ENCODE peak calls at places on chromosomes 12 and 14, in five cellular contexts. A, R, U, L and Z are unnamed samples.

GRCh38 chr14:89665262-89665661 is 248.2 kb upstream of the FOXN3 start:
- DNase-seq in A (no peak), R (no peak), U (no peak), L (no peak), Z (no peak)

GRCh38 chr12:132336451-132337413 is 7.3 kb upstream of the GALNT9 start:
- DNase-seq in A (no peak), R (peak; percentile 45), U (no peak), L (no peak), Z (no peak)

GRCh38 chr12:4909397-4909733 is 340 bp upstream of the KCNA1 start:
- DNase-seq in A (no peak), R (peak; percentile 19), U (no peak), L (no peak), Z (peak; percentile 30)

GRCh38 chr12:116381744-116382455 is 104.4 kb upstream of the MED13L start:
- DNase-seq in A (peak; percentile 96), R (no peak), U (no peak), L (no peak), Z (no peak)

GRCh38 chr12:108597559-108598471 is at the start of gene TMEM119:
- DNase-seq in A (no peak), R (no peak), U (no peak), L (no peak), Z (no peak)

GRCh38 chr14:105861985-105862465 is 335.6 kb downstream of the TMEM121 start:
- DNase-seq in A (no peak), R (no peak), U (no peak), L (no peak), Z (no peak)

GRCh38 chr14:61860294-61860918 is 98.2 kb downstream of the SNAPC1 start:
- DNase-seq in A (peak; percentile 71), R (no peak), U (peak; percentile 66), L (peak; percentile 7), Z (no peak)

GRCh38 chr12:6056406-6057211 is 67.9 kb downstream of the VWF start:
- DNase-seq in A (no peak), R (no peak), U (no peak), L (peak; percentile 10), Z (no peak)

GRCh38 chr14:95056476-95056875 is 100.9 kb downstream of the DICER1 start:
- DNase-seq in A (no peak), R (no peak), U (peak; percentile 41), L (peak; percentile 92), Z (no peak)

GRCh38 chr12:2615665-2616387 is 178.9 kb upstream of the FKBP4 start:
- DNase-seq in A (peak; percentile 82), R (no peak), U (no peak), L (no peak), Z (no peak)

GRCh38 chr12:82517027-82517426 is 158.7 kb downstream of the METTL25 start:
- DNase-seq in A (peak; percentile 46), R (no peak), U (peak; percentile 23), L (no peak), Z (no peak)

GRCh38 chr14:102699416-102700110 is 77.7 kb upstream of the TRAF3 start:
- DNase-seq in A (no peak), R (no peak), U (no peak), L (no peak), Z (no peak)

GRCh38 chr12:103785243-103786031 is 55.6 kb downstream of the NT5DC3 start:
- DNase-seq in A (no peak), R (no peak), U (no peak), L (no peak), Z (no peak)

GRCh38 chr14:28875937-28876910 is 109.6 kb downstream of the FOXG1 start:
- DNase-seq in A (no peak), R (no peak), U (no peak), L (peak; percentile 97), Z (no peak)

GRCh38 chr12:130878193-130879185 is 6.6 kb downstream of the RAN start:
- DNase-seq in A (no peak), R (no peak), U (no peak), L (no peak), Z (no peak)

GRCh38 chr14:34243401-34243800 is 218.6 kb downstream of the SPTSSA start:
- DNase-seq in A (no peak), R (no peak), U (no peak), L (no peak), Z (no peak)

GRCh38 chr14:92525318-92526095 is 11.9 kb downstream of the RIN3 start:
- DNase-seq in A (no peak), R (no peak), U (no peak), L (no peak), Z (no peak)

GRCh38 chr14:79551591-79551990 is 659.7 kb downstream of the DIO2 start:
- DNase-seq in A (no peak), R (no peak), U (no peak), L (peak; percentile 74), Z (no peak)

GRCh38 chr12:54980341-54980740 is 4.2 kb downstream of the TESPA1 start:
- DNase-seq in A (no peak), R (no peak), U (no peak), L (no peak), Z (no peak)

GRCh38 chr14:50425816-50426215 is 29.1 kb upstream of the CDKL1 start:
- DNase-seq in A (peak; percentile 86), R (no peak), U (no peak), L (no peak), Z (no peak)

GRCh38 chr12:55771736-55772135 is 28.8 kb downstream of the GDF11 start:
- DNase-seq in A (no peak), R (no peak), U (no peak), L (no peak), Z (no peak)

GRCh38 chr14:75119056-75119455 is 7.8 kb downstream of the NEK9 start:
- DNase-seq in A (peak; percentile 46), R (no peak), U (no peak), L (no peak), Z (no peak)

GRCh38 chr14:102295301-102295700 is 9.7 kb downstream of the MOK start:
- DNase-seq in A (peak; percentile 70), R (no peak), U (no peak), L (no peak), Z (no peak)

GRCh38 chr14:68506645-68507405 is 286.0 kb downstream of the ZFP36L1 start:
- DNase-seq in A (no peak), R (no peak), U (peak; percentile 86), L (no peak), Z (no peak)

GRCh38 chr12:117362391-117362790 is 965 bp upstream of the NOS1 start:
- DNase-seq in A (no peak), R (no peak), U (no peak), L (no peak), Z (no peak)

GRCh38 chr14:75442642-75443041 is 14.8 kb downstream of the JDP2 start:
- DNase-seq in A (no peak), R (no peak), U (no peak), L (no peak), Z (no peak)

GRCh38 chr12:25025260-25025659 is 76.4 kb upstream of the BCAT1 start:
- DNase-seq in A (no peak), R (no peak), U (no peak), L (no peak), Z (no peak)

GRCh38 chr14:43540948-43541347 is 966.1 kb downstream of the FSCB start:
- DNase-seq in A (no peak), R (no peak), U (no peak), L (no peak), Z (no peak)

GRCh38 chr12:122858171-122858570 is 22.9 kb downstream of the HIP1R start:
- DNase-seq in A (no peak), R (no peak), U (no peak), L (no peak), Z (no peak)

GRCh38 chr12:127083028-127083949 is 1183.7 kb upstream of the TMEM132C start:
- DNase-seq in A (peak; percentile 87), R (no peak), U (peak; percentile 75), L (peak; percentile 55), Z (no peak)

GRCh38 chr14:95068521-95068920 is 88.8 kb downstream of the DICER1 start:
- DNase-seq in A (no peak), R (no peak), U (no peak), L (no peak), Z (no peak)

GRCh38 chr12:76277480-76277879 is 70.7 kb downstream of the BBS10 start:
- DNase-seq in A (peak; percentile 89), R (no peak), U (no peak), L (no peak), Z (no peak)

GRCh38 chr14:101878222-101879211 is 85.9 kb upstream of the DYNC1H1 start:
- DNase-seq in A (no peak), R (no peak), U (peak; percentile 4), L (no peak), Z (no peak)

GRCh38 chr14:91413547-91414474 is 3.8 kb downstream of the CCDC88C start:
- DNase-seq in A (no peak), R (no peak), U (peak; percentile 80), L (peak; percentile 90), Z (peak; percentile 62)

GRCh38 chr14:76306131-76306530 is 69.8 kb upstream of the ESRRB start:
- DNase-seq in A (no peak), R (no peak), U (no peak), L (no peak), Z (peak; percentile 0)

GRCh38 chr14:56855891-56856461 is 45.7 kb upstream of the OTX2 start:
- DNase-seq in A (no peak), R (no peak), U (no peak), L (peak; percentile 70), Z (peak; percentile 51)

GRCh38 chr14:86858043-86858442 is 1134.9 kb downstream of the GALC start:
- DNase-seq in A (peak; percentile 60), R (no peak), U (no peak), L (no peak), Z (no peak)

GRCh38 chr12:102948941-102949352 is 8.5 kb upstream of the ASCL1 start:
- DNase-seq in A (peak; percentile 64), R (peak; percentile 49), U (peak; percentile 26), L (peak; percentile 81), Z (peak; percentile 64)